ENCODE peak calls at places on chromosomes 7 and 10, in seven cellular contexts. H is ascending aorta, K is left ventricle myocardium inferior, O is cardiac muscle cell, T is transverse colon, M is mesenchymal stem cell, V is colonic mucosa. U is an unnamed sample. For H3K4me1, the result is how much of the 10 kb centered on the place peaks cover.

GRCh38 chr7:78039791-78040776 is 241.5 kb downstream of the PHTF2 start:
- DNase-seq in T (peak), V (peak), K (peak), H (no peak), O (peak), M (no peak), U (peak)

GRCh38 chr10:132274986-132275385 is 32.8 kb downstream of the STK32C start:
- DNase-seq in O (no peak), M (no peak), T (no peak), K (no peak), H (no peak), V (no peak), U (no peak)

GRCh38 chr10:89521368-89521767 is 14.0 kb downstream of the SLC16A12 start:
- DNase-seq in O (no peak), V (no peak), M (peak), T (no peak), H (no peak), K (no peak), U (no peak)

GRCh38 chr7:39607865-39608264 is 15.5 kb upstream of the RALA start:
- DNase-seq in K (no peak), O (no peak), M (no peak), H (no peak), V (no peak), T (no peak), U (no peak)

GRCh38 chr10:34124522-34125035 is 690.5 kb downstream of the PARD3 start:
- DNase-seq in O (peak), H (no peak), M (no peak), K (no peak), V (no peak), T (no peak), U (no peak)

GRCh38 chr7:13731643-13732042 is 257.8 kb downstream of the ETV1 start:
- DNase-seq in O (no peak), V (no peak), H (no peak), K (no peak), M (no peak), T (no peak), U (no peak)

GRCh38 chr7:141071855-141072547 is 1.9 kb upstream of the TMEM178B start:
- DNase-seq in M (no peak), K (no peak), V (no peak), T (no peak), O (no peak), H (no peak), U (no peak)

GRCh38 chr10:89659185-89660131 is 14.4 kb upstream of the PANK1 start:
- DNase-seq in K (no peak), T (no peak), V (no peak), M (no peak), H (no peak), O (peak), U (no peak)

GRCh38 chr10:89852872-89853271 is 151.5 kb downstream of the KIF20B start:
- DNase-seq in V (no peak), K (no peak), O (no peak), M (no peak), T (no peak), H (no peak), U (no peak)

GRCh38 chr7:77565917-77566316 is 28.8 kb downstream of the PTPN12 start:
- DNase-seq in M (peak), H (no peak), O (peak), K (no peak), V (no peak), T (no peak), U (no peak)

GRCh38 chr10:36888925-36889573 is 236.3 kb upstream of the ANKRD30A start:
- DNase-seq in K (no peak), V (peak), O (peak), H (no peak), T (peak), M (peak), U (peak)

GRCh38 chr10:78203915-78204818 is 170.5 kb downstream of the RPS24 start:
- DNase-seq in H (no peak), V (no peak), M (peak), K (peak), T (no peak), O (peak), U (peak)

GRCh38 chr10:18279202-18279601 is 139.0 kb downstream of the CACNB2 start:
- DNase-seq in K (no peak), H (no peak), O (peak), M (no peak), T (no peak), V (no peak), U (no peak)

GRCh38 chr10:48579251-48579960 is 25.5 kb downstream of the ARHGAP22 start:
- DNase-seq in V (no peak), O (peak), K (no peak), M (peak), H (no peak), T (no peak), U (no peak)

GRCh38 chr7:82805527-82805960 is 357.1 kb downstream of the PCLO start:
- DNase-seq in T (no peak), H (no peak), K (no peak), O (peak), V (no peak), M (peak), U (no peak)

GRCh38 chr7:39153647-39154046 is 175.9 kb downstream of the POU6F2 start:
- DNase-seq in M (no peak), H (no peak), V (no peak), O (no peak), K (no peak), T (no peak), U (no peak)

GRCh38 chr10:31075434-31075833 is 43.8 kb upstream of the ZNF438 start:
- DNase-seq in T (no peak), O (peak), H (no peak), K (no peak), M (peak), V (no peak), U (no peak)

GRCh38 chr7:139825666-139826290 is 3.3 kb upstream of the TBXAS1 start:
- DNase-seq in M (peak), K (no peak), V (no peak), O (peak), T (no peak), H (no peak), U (no peak)

GRCh38 chr7:99255463-99255862 is 17.2 kb upstream of the MYH16 start:
- DNase-seq in O (no peak), M (no peak), K (no peak), V (no peak), H (no peak), T (no peak), U (no peak)

GRCh38 chr10:74189999-74190421 is 39.0 kb downstream of the ADK start:
- DNase-seq in K (no peak), H (no peak), V (no peak), O (peak), T (peak), M (peak), U (no peak)

GRCh38 chr7:155066417-155066950 is 3.6 kb upstream of the HTR5A start:
- DNase-seq in H (no peak), M (no peak), O (peak), T (no peak), K (no peak), V (no peak), U (no peak)

GRCh38 chr10:13987472-13987871 is 343.3 kb downstream of the FRMD4A start:
- DNase-seq in V (no peak), O (peak), K (no peak), T (no peak), H (peak), M (peak), U (no peak)

GRCh38 chr10:26238378-26238777 is 21.8 kb downstream of the GAD2 start:
- DNase-seq in M (no peak), K (no peak), O (no peak), H (no peak), V (no peak), T (no peak), U (no peak)

GRCh38 chr10:104329754-104330153 is 8.5 kb downstream of the ITPRIP start:
- DNase-seq in T (no peak), K (no peak), H (peak), M (peak), V (no peak), O (peak), U (no peak)

GRCh38 chr7:5183155-5183554 is 6.9 kb upstream of the WIPI2 start:
- DNase-seq in V (no peak), T (no peak), M (no peak), K (no peak), O (no peak), H (no peak), U (no peak)

GRCh38 chr7:28409716-28410627 is 2.3 kb upstream of the CREB5 start:
- DNase-seq in M (peak), H (peak), O (peak), T (peak), V (peak), K (peak), U (peak)

GRCh38 chr7:132419538-132419937 is 156.7 kb downstream of the PLXNA4 start:
- DNase-seq in K (no peak), M (peak), T (no peak), O (peak), V (no peak), H (no peak), U (no peak)

GRCh38 chr10:100519321-100520051 is at the start of gene SEC31B:
- DNase-seq in M (peak), O (no peak), T (peak), V (peak), K (peak), H (peak), U (peak)

GRCh38 chr7:20225384-20225783 is 8.2 kb upstream of the MACC1 start:
- DNase-seq in H (no peak), M (no peak), V (no peak), T (no peak), K (no peak), O (no peak), U (no peak)
- H3K4me1 ChIP-seq in H (under half), M (under half), V (under half), T (under half), K (under half), O (under half), U (under half)

GRCh38 chr7:2034291-2035201 is 198.2 kb downstream of the MAD1L1 start:
- DNase-seq in H (peak), O (no peak), M (no peak), T (no peak), K (peak), V (no peak), U (no peak)

GRCh38 chr7:2038876-2039728 is 193.6 kb downstream of the MAD1L1 start:
- DNase-seq in V (no peak), O (peak), H (peak), M (no peak), T (no peak), K (peak), U (no peak)

GRCh38 chr7:2037301-2037804 is 195.4 kb downstream of the MAD1L1 start:
- DNase-seq in V (no peak), M (no peak), T (no peak), K (peak), H (peak), O (no peak), U (no peak)

GRCh38 chr7:2037805-2038635 is 194.7 kb downstream of the MAD1L1 start:
- DNase-seq in O (peak), H (peak), M (peak), K (peak), T (no peak), V (no peak), U (peak)

GRCh38 chr7:2036786-2037185 is 196.0 kb downstream of the MAD1L1 start:
- DNase-seq in T (no peak), M (no peak), K (peak), O (no peak), V (no peak), H (peak), U (no peak)
- H3K4me1 ChIP-seq in T (under half), M (under half), K (under half), O (under half), V (under half), H (under half), U (under half)

DNA sequence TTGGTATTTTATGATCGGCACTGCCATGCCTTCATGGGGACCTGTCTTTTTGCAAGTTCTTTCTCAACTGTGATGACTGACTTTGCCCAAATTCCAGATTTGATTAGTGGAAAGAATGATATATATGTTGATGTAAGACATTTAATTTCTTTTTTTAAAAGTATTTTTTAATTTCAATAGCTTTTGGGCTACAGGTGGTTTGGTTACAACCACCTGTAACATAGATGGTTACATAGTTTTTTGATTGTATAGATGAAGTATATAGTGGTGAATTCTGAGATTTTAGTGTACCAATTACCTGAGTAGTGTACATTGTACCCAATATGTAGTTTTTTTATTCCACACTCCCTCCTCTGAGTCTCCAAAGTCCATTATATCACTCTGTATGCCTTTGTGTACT is 69.6 kb downstream of the MCU start:
- DNase-seq in T (no peak), V (no peak), M (no peak), H (no peak), O (no peak), K (no peak), U (no peak)
- H3K4me1 ChIP-seq in T (under half), V (under half), M (under half), H (under half), O (under half), K (under half), U (under half)

GRCh38 chr7:105448181-105448580 is 59.5 kb upstream of the SRPK2 start:
- DNase-seq in K (no peak), T (no peak), O (no peak), H (no peak), M (no peak), V (no peak), U (no peak)
- H3K4me1 ChIP-seq in K (under half), T (under half), O (under half), H (under half), M (under half), V (under half), U (under half)